ENCODE peak calls at places on chromosomes 13 and 19, in four cellular contexts. Z is SJSA1; X is ovary; S is CD8-positive, alpha-beta memory T cell. V is an unnamed sample.
A peak's percentile ranks its signal among the peaks of the same experiment; 100 is the strongest.

GRCh38 chr13:97866346-97866745 is 87.1 kb upstream of the IPO5 start:
- DNase-seq in Z (no peak), X (no peak), S (no peak), V (peak; percentile 33)

GRCh38 chr19:58296086-58296485 is 9.1 kb upstream of the ERVK3-1 start:
- DNase-seq in Z (no peak), X (no peak), S (no peak), V (no peak)

GRCh38 chr19:7397687-7398086 is 49.0 kb downstream of the ARHGEF18 start:
- DNase-seq in Z (peak; percentile 93), X (no peak), S (no peak), V (peak; percentile 81)

GRCh38 chr13:75860935-75861334 is 224.8 kb downstream of the LMO7 start:
- DNase-seq in Z (no peak), X (no peak), S (no peak), V (peak; percentile 46)

GRCh38 chr13:105735269-105735668 is 800.2 kb downstream of the EFNB2 start:
- DNase-seq in Z (no peak), X (no peak), S (no peak), V (no peak)

GRCh38 chr13:25112856-25113255 is 16.9 kb downstream of the PABPC3 start:
- DNase-seq in Z (no peak), X (no peak), S (no peak), V (no peak)

GRCh38 chr19:7670150-7670784 is 1.4 kb downstream of the RETN start:
- DNase-seq in Z (no peak), X (no peak), S (no peak), V (no peak)

GRCh38 chr13:79767126-79767525 is 286.2 kb downstream of the NDFIP2 start:
- DNase-seq in Z (peak; percentile 21), X (no peak), S (no peak), V (no peak)

GRCh38 chr13:19181621-19182485 is at the start of gene TUBA3C:
- DNase-seq in Z (no peak), X (no peak), S (no peak), V (no peak)

GRCh38 chr13:37058801-37059135 is 720 bp downstream of the SUPT20H start:
- DNase-seq in Z (no peak), X (no peak), S (peak; percentile 26), V (no peak)

GRCh38 chr13:79483302-79483701 is 2.3 kb downstream of the NDFIP2 start:
- DNase-seq in Z (peak; percentile 58), X (no peak), S (no peak), V (peak; percentile 70)

GRCh38 chr19:58555369-58555885 is 522 bp upstream of the CHMP2A start:
- DNase-seq in Z (no peak), X (no peak), S (no peak), V (no peak)

GRCh38 chr19:18294467-18294864 is 13.0 kb upstream of the JUND start:
- DNase-seq in Z (no peak), X (peak; percentile 61), S (peak; percentile 90), V (no peak)

GRCh38 chr19:43425567-43426392 is 11.1 kb downstream of the TEX101 start:
- DNase-seq in Z (peak; percentile 17), X (no peak), S (no peak), V (peak; percentile 35)

GRCh38 chr13:94305934-94306333 is 173.5 kb downstream of the DCT start:
- DNase-seq in Z (no peak), X (no peak), S (no peak), V (no peak)

GRCh38 chr19:4304509-4305252 is at the start of gene FSD1:
- DNase-seq in Z (no peak), X (peak; percentile 51), S (peak; percentile 40), V (no peak)

GRCh38 chr19:48661746-48662145 is 11.1 kb downstream of the NTN5 start:
- DNase-seq in Z (no peak), X (no peak), S (no peak), V (no peak)

GRCh38 chr19:728011-728410 is 19.3 kb downstream of the PALM start:
- DNase-seq in Z (no peak), X (no peak), S (no peak), V (no peak)

GRCh38 chr19:39099341-39099740 is 15.2 kb downstream of the ACP7 start:
- DNase-seq in Z (no peak), X (no peak), S (no peak), V (no peak)

GRCh38 chr19:18895038-18895827 is 725 bp downstream of the CERS1 start:
- DNase-seq in Z (peak; percentile 46), X (no peak), S (no peak), V (no peak)

GRCh38 chr13:50124536-50125305 is 109.5 kb downstream of the KCNRG start:
- DNase-seq in Z (peak; percentile 82), X (peak; percentile 95), S (peak; percentile 98), V (peak; percentile 66)

GRCh38 chr13:24148414-24149305 is 11.9 kb upstream of the SPATA13 start:
- DNase-seq in Z (peak; percentile 96), X (no peak), S (no peak), V (peak; percentile 87)

GRCh38 chr19:19613456-19613855 is 5.0 kb downstream of the PBX4 start:
- DNase-seq in Z (no peak), X (no peak), S (no peak), V (peak; percentile 76)

GRCh38 chr13:93951153-93951552 is 528.3 kb downstream of the DCT start:
- DNase-seq in Z (no peak), X (no peak), S (no peak), V (no peak)

GRCh38 chr19:12574036-12574435 is 22.8 kb upstream of the ZNF564 start:
- DNase-seq in Z (no peak), X (no peak), S (no peak), V (no peak)

GRCh38 chr13:98565726-98566577 is 11.0 kb downstream of the STK24 start:
- DNase-seq in Z (peak; percentile 43), X (peak; percentile 53), S (no peak), V (no peak)

GRCh38 chr13:51833980-51834379 is 11.0 kb downstream of the TMEM272 start:
- DNase-seq in Z (no peak), X (no peak), S (no peak), V (no peak)

GRCh38 chr19:49387936-49388372 is at the start of gene KASH5:
- DNase-seq in Z (no peak), X (peak; percentile 77), S (peak; percentile 74), V (no peak)

DNA sequence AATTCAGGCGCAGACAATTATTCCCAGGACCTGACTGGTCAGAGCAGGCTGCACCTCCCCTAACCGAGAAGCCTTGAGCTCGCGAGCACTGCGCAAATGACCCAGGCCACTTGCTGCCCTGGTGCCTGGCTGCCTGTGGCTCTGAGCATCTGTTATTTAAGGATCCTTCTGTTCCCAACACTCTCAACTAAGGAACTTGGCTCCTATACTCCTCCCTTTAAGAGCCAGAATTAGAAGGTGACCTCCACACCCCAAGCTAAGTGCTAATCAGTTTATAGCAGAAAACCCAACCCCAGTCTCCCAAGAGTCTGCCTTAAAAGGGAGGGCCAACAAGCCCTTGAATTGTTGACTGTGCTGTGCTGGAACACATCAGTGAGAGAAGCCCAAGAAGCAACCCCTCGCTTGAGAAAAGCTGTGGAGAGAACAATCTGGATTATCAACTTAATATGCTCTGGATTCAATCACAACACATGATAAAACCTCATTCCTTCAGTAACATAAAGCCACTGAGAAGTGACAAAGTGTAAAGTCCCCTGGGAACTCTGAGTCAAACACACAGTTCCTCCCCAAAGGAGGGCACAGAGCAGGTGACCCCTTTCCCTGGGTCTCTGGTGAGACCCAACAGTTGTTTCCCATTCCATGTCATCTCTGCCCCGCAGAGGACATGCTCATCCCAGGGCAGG is 14.6 kb downstream of the AKAP8L start:
- DNase-seq in Z (no peak), X (no peak), S (no peak), V (no peak)
- H3K4me1 ChIP-seq in Z (no peaks in the 10 kb centered on the region), X (peaks cover 20% of the 10 kb centered on the region), S (no peaks in the 10 kb centered on the region), V (no peaks in the 10 kb centered on the region)

DNA sequence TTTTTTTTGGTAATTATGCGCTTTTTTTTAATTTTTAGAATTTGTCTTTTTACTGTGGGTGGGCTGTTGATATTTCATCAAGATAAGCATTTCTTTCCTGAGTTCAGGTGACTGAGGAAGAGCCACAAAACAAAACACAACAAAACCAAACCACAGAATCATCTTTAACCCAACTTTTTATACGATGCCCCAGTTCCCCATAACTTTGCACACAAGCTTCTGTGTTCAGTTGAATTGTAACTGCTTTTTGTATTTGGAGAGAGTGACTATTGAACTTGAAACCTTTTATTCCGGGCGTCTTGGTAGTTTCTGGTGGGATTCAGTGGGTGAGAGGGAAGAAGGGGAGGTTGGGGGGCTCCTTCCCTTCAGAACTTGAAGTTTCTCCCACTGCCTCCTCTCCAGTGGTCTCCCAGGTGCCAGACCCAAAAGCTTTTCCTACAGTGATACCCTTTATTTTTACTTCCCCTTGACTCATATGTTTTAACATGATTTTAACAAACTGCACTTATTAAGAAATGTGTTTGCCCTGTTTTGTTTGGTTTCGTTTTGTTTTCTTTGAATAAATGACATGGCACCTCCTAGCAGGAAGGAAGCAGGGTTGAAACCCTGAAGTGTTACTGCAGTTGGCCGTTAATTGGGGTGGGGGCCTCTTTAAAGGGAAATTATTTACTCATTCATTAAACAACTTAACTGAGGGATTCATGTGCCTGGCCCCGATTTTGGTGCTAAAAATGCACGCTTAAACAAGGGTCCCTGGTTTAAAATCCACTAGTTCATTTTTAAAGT is 2.7 kb upstream of the CCDC97 start:
- DNase-seq in Z (no peak), X (no peak), S (no peak), V (no peak)
- H3K4me1 ChIP-seq in Z (peaks cover 23% of the 10 kb centered on the region), X (no peaks in the 10 kb centered on the region), S (peaks cover 89% of the 10 kb centered on the region), V (no peaks in the 10 kb centered on the region)

DNA sequence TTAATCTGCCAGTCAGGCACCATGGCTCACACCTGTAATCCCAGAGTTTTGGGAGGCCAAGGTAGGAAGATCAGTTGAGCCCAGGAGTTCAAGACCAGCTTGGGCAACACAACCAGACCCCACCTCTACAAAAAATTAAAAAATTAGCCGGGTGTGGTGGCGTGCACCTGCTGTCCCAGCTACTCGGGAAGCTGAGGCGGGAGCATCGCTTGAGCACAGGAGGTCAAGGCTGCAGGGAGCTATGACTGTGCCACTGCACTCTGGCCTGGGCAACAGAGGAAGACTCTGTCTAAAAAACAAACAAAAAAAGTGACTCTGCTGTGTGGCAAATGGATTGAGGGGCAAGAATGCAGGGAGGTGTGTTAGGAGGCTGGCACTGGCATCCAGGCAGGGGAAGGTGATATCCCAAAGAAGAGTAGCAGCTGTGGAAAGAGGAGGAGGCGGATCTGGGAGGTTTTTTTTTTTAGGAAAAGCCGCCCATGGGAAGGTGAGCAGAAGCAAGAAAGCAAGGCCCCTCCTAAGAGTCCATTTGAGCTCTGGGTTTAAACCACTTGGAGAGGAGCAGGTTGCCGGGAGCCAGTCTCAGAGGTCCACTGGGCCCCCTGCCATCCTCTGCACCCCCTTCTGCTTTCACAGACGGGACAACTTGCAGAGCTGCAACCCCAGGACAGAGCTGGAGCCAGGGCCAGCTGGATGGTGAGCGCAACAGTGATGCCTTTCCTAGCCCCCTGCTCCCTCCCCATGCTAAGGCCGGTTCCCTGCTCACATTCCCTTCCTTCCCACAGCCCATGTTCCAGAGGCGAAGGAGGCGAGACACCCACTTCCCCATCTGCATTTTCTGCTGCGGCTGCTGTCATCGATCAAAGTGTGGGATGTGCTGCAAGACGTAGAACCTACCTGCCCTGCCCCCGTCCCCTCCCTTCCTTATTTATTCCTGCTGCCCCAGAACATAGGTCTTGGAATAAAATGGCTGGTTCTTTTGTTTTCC is 2.1 kb downstream of the HAMP start:
- DNase-seq in Z (no peak), X (no peak), S (no peak), V (no peak)
- H3K4me1 ChIP-seq in Z (no peaks in the 10 kb centered on the region), X (peaks cover 15% of the 10 kb centered on the region), S (no peaks in the 10 kb centered on the region), V (no peaks in the 10 kb centered on the region)

GRCh38 chr19:50779504-50780457 is 9.5 kb downstream of the GPR32 start:
- DNase-seq in Z (no peak), X (no peak), S (no peak), V (no peak)
- H3K4me1 ChIP-seq in Z (peaks cover 6% of the 10 kb centered on the region), X (no peaks in the 10 kb centered on the region), S (no peaks in the 10 kb centered on the region), V (no peaks in the 10 kb centered on the region)